ENCODE peak calls at places on chromosomes 6 and 20, in five cellular contexts. One of them, this sample, is unnamed.

GRCh38 chr20:10369723-10370090 is 64.3 kb downstream of the MKKS start:
- DNase-seq in AG04450: no peak
- DNase-seq in GM13976: no peak
- DNase-seq in PC-9: peak; percentile 41
- DNase-seq in transverse colon: peak; percentile 8
- DNase-seq in this sample: no peak

GRCh38 chr20:846894-847278 is 13.4 kb downstream of the FAM110A start:
- DNase-seq in PC-9: no peak
- DNase-seq in AG04450: no peak
- DNase-seq in GM13976: peak; percentile 75
- DNase-seq in transverse colon: peak; percentile 38
- DNase-seq in this sample: peak; percentile 66

GRCh38 chr20:59149678-59150504 is 13.7 kb upstream of the ZNF831 start:
- DNase-seq in GM13976: no peak
- DNase-seq in PC-9: no peak
- DNase-seq in AG04450: no peak
- DNase-seq in transverse colon: peak; percentile 33
- DNase-seq in this sample: peak; percentile 39

GRCh38 chr6:113694278-113695077 is 162.7 kb upstream of the MARCKS start:
- DNase-seq in GM13976: no peak
- DNase-seq in transverse colon: no peak
- DNase-seq in PC-9: no peak
- DNase-seq in AG04450: no peak
- DNase-seq in this sample: no peak

GRCh38 chr6:71396410-71396801 is 107.8 kb downstream of the OGFRL1 start:
- DNase-seq in PC-9: no peak
- DNase-seq in transverse colon: no peak
- DNase-seq in AG04450: no peak
- DNase-seq in GM13976: no peak
- DNase-seq in this sample: no peak

GRCh38 chr6:140174509-140174908 is 800.1 kb upstream of the CITED2 start:
- DNase-seq in GM13976: no peak
- DNase-seq in AG04450: peak; percentile 88
- DNase-seq in PC-9: peak; percentile 38
- DNase-seq in transverse colon: no peak
- DNase-seq in this sample: no peak

GRCh38 chr6:164322533-164322932 is 908.0 kb downstream of the QKI start:
- DNase-seq in PC-9: no peak
- DNase-seq in GM13976: no peak
- DNase-seq in transverse colon: no peak
- DNase-seq in AG04450: no peak
- DNase-seq in this sample: no peak

GRCh38 chr6:53986165-53986720 is 125.0 kb upstream of the MLIP start:
- DNase-seq in PC-9: peak; percentile 43
- DNase-seq in AG04450: peak; percentile 39
- DNase-seq in GM13976: peak; percentile 18
- DNase-seq in transverse colon: peak; percentile 53
- DNase-seq in this sample: peak; percentile 15

GRCh38 chr6:46661500-46661899 is 8.7 kb downstream of the SLC25A27 start:
- DNase-seq in PC-9: no peak
- DNase-seq in GM13976: no peak
- DNase-seq in transverse colon: no peak
- DNase-seq in AG04450: no peak
- DNase-seq in this sample: no peak

GRCh38 chr20:19401096-19401495 is 188.7 kb downstream of the SLC24A3 start:
- DNase-seq in transverse colon: no peak
- DNase-seq in AG04450: no peak
- DNase-seq in PC-9: no peak
- DNase-seq in GM13976: no peak
- DNase-seq in this sample: no peak

GRCh38 chr6:71091946-71092345 is 135.1 kb upstream of the B3GAT2 start:
- DNase-seq in transverse colon: no peak
- DNase-seq in AG04450: no peak
- DNase-seq in GM13976: no peak
- DNase-seq in PC-9: no peak
- DNase-seq in this sample: no peak

GRCh38 chr6:130377371-130377770 is 11.6 kb downstream of the TMEM200A start:
- DNase-seq in PC-9: no peak
- DNase-seq in GM13976: no peak
- DNase-seq in AG04450: no peak
- DNase-seq in transverse colon: no peak
- DNase-seq in this sample: no peak

GRCh38 chr6:23414204-23414501 is 711.9 kb upstream of the NRSN1 start:
- DNase-seq in transverse colon: no peak
- DNase-seq in GM13976: peak; percentile 44
- DNase-seq in AG04450: peak; percentile 74
- DNase-seq in PC-9: no peak
- DNase-seq in this sample: peak; percentile 8

GRCh38 chr6:117601811-117602150 is 530 bp downstream of the GOPC start:
- DNase-seq in PC-9: no peak
- DNase-seq in GM13976: no peak
- DNase-seq in transverse colon: peak; percentile 23
- DNase-seq in AG04450: no peak
- DNase-seq in this sample: no peak

GRCh38 chr6:47404436-47404835 is 73.2 kb upstream of the CD2AP start:
- DNase-seq in transverse colon: no peak
- DNase-seq in AG04450: no peak
- DNase-seq in PC-9: no peak
- DNase-seq in GM13976: no peak
- DNase-seq in this sample: no peak

GRCh38 chr6:101614774-101615173 is 221.3 kb downstream of the GRIK2 start:
- DNase-seq in PC-9: no peak
- DNase-seq in GM13976: no peak
- DNase-seq in AG04450: peak; percentile 11
- DNase-seq in transverse colon: no peak
- DNase-seq in this sample: no peak

GRCh38 chr6:13229205-13230085 is 98.9 kb downstream of the TBC1D7 start:
- DNase-seq in AG04450: no peak
- DNase-seq in PC-9: peak; percentile 28
- DNase-seq in transverse colon: no peak
- DNase-seq in GM13976: peak; percentile 68
- DNase-seq in this sample: peak; percentile 72

GRCh38 chr20:18497603-18498002 is 578 bp upstream of the RBBP9 start:
- DNase-seq in PC-9: no peak
- DNase-seq in transverse colon: no peak
- DNase-seq in GM13976: no peak
- DNase-seq in AG04450: no peak
- DNase-seq in this sample: no peak

GRCh38 chr20:30485331-30486102 is 771.9 kb upstream of the DEFB115 start:
- DNase-seq in GM13976: peak; percentile 12
- DNase-seq in PC-9: no peak
- DNase-seq in transverse colon: no peak
- DNase-seq in AG04450: no peak
- DNase-seq in this sample: peak; percentile 6

GRCh38 chr20:19815553-19815991 is 57.5 kb downstream of the RIN2 start:
- DNase-seq in PC-9: peak; percentile 68
- DNase-seq in AG04450: peak; percentile 97
- DNase-seq in transverse colon: no peak
- DNase-seq in GM13976: no peak
- DNase-seq in this sample: no peak

GRCh38 chr20:33701629-33702450 is 15.7 kb upstream of the E2F1 start:
- DNase-seq in PC-9: no peak
- DNase-seq in transverse colon: no peak
- DNase-seq in GM13976: no peak
- DNase-seq in AG04450: no peak
- DNase-seq in this sample: no peak

GRCh38 chr20:14193885-14194284 is 143.5 kb downstream of the FLRT3 start:
- DNase-seq in transverse colon: no peak
- DNase-seq in PC-9: no peak
- DNase-seq in GM13976: no peak
- DNase-seq in AG04450: no peak
- DNase-seq in this sample: no peak

GRCh38 chr20:35883341-35883777 is 70.9 kb downstream of the SCAND1 start:
- DNase-seq in AG04450: no peak
- DNase-seq in transverse colon: no peak
- DNase-seq in PC-9: no peak
- DNase-seq in GM13976: no peak
- DNase-seq in this sample: no peak

GRCh38 chr6:43924222-43924702 is 154.3 kb downstream of the VEGFA start:
- DNase-seq in PC-9: no peak
- DNase-seq in AG04450: no peak
- DNase-seq in transverse colon: no peak
- DNase-seq in GM13976: no peak
- DNase-seq in this sample: no peak

GRCh38 chr20:43820742-43821330 is 93.8 kb upstream of the TOX2 start:
- DNase-seq in GM13976: no peak
- DNase-seq in transverse colon: no peak
- DNase-seq in PC-9: peak; percentile 23
- DNase-seq in AG04450: no peak
- DNase-seq in this sample: no peak

GRCh38 chr6:150753404-150754184 is 111.9 kb upstream of the MTHFD1L start:
- DNase-seq in PC-9: no peak
- DNase-seq in AG04450: no peak
- DNase-seq in transverse colon: no peak
- DNase-seq in GM13976: no peak
- DNase-seq in this sample: no peak

GRCh38 chr20:50040432-50041237 is 57.9 kb downstream of the SNAI1 start:
- DNase-seq in PC-9: no peak
- DNase-seq in transverse colon: no peak
- DNase-seq in AG04450: no peak
- DNase-seq in GM13976: no peak
- DNase-seq in this sample: no peak

GRCh38 chr6:89133981-89134380 is 11.9 kb upstream of the PM20D2 start:
- DNase-seq in transverse colon: no peak
- DNase-seq in PC-9: no peak
- DNase-seq in GM13976: no peak
- DNase-seq in AG04450: no peak
- DNase-seq in this sample: no peak

GRCh38 chr6:18352001-18352400 is 35.1 kb upstream of the RNF144B start:
- DNase-seq in PC-9: no peak
- DNase-seq in AG04450: no peak
- DNase-seq in GM13976: no peak
- DNase-seq in transverse colon: no peak
- DNase-seq in this sample: no peak

GRCh38 chr6:137357263-137357947 is 136.8 kb downstream of the OLIG3 start:
- DNase-seq in AG04450: no peak
- DNase-seq in transverse colon: no peak
- DNase-seq in GM13976: no peak
- DNase-seq in PC-9: no peak
- DNase-seq in this sample: no peak

DNA sequence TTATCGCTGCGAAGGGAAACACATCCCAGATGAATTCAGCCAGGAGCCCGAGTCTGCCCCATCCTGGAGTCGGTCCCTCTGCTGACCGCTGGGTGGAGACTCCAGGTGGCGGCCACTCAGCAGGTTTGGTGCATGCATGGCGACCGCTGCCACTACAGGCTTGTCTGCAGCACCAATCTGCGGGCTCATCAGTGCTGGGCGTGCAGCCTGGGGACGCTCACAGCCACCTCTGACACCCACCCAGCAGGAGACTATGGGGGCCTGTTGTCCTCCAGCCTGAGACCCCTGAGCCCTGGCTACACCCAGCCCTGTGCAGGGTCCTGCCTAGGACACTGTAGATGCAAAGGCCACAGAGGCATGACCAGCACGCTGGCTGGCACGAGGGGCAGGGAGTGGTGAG is 40.5 kb upstream of the GATA5 start:
- DNase-seq in AG04450: no peak
- DNase-seq in PC-9: peak; percentile 71
- DNase-seq in transverse colon: no peak
- DNase-seq in GM13976: no peak
- DNase-seq in this sample: no peak
- TF ChIP-seq CTCF in AG04450: no peak
- TF ChIP-seq CTCF in PC-9: peak; percentile 78
- TF ChIP-seq CTCF in transverse colon: peak; percentile 21
- TF ChIP-seq CTCF in GM13976: no peak
- TF ChIP-seq CTCF in this sample: no peak

DNA sequence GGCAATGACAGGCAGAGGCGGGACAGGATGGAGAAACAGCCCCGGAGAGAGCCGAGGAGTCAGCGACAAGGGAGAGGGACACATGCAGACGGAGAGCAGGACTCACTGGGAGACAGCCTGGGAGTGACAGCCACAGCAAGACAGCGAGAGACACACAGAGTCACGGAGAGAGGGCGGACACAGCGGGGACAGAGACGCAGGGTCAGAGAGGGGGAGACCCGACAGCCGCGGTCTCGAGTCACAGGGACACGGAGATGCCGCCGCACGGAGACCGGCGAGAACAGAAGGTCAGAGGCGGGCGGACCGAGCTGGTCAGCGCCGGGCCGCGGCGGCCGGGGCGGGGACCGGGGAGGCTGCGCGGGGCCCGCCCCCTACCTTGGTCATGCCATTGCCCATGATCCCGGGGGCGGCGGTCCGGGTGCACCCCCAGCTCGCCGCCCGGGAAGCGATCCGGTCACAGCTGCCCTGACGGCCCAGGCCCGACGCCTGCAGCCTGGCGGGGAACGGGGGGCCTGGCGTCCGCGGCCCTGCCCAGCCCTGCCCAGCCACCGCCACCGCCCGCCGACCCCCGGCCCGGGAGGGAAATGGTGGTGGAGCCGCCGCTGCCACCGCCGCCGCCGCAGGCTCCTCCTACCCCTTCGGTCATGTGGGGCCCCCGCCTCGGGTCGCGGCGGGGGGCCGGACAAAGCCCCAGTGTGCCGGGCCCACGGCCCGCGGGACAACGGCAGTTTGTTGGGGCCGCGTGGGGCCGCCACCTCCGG is at the start of the genes DUSP15 and TTLL9:
- DNase-seq in AG04450: no peak
- DNase-seq in GM13976: peak; percentile 61
- DNase-seq in transverse colon: peak; percentile 26
- DNase-seq in PC-9: peak; percentile 28
- DNase-seq in this sample: no peak
- TF ChIP-seq CTCF in AG04450: no peak
- TF ChIP-seq CTCF in GM13976: no peak
- TF ChIP-seq CTCF in transverse colon: no peak
- TF ChIP-seq CTCF in PC-9: no peak
- TF ChIP-seq CTCF in this sample: no peak

GRCh38 chr6:152096863-152097496 is 289.5 kb downstream of the ESR1 start:
- DNase-seq in AG04450: peak; percentile 79
- DNase-seq in transverse colon: no peak
- DNase-seq in GM13976: no peak
- DNase-seq in PC-9: no peak
- DNase-seq in this sample: no peak
- TF ChIP-seq CTCF in AG04450: peak; percentile 39
- TF ChIP-seq CTCF in transverse colon: no peak
- TF ChIP-seq CTCF in GM13976: no peak
- TF ChIP-seq CTCF in PC-9: peak; percentile 14
- TF ChIP-seq CTCF in this sample: no peak

DNA sequence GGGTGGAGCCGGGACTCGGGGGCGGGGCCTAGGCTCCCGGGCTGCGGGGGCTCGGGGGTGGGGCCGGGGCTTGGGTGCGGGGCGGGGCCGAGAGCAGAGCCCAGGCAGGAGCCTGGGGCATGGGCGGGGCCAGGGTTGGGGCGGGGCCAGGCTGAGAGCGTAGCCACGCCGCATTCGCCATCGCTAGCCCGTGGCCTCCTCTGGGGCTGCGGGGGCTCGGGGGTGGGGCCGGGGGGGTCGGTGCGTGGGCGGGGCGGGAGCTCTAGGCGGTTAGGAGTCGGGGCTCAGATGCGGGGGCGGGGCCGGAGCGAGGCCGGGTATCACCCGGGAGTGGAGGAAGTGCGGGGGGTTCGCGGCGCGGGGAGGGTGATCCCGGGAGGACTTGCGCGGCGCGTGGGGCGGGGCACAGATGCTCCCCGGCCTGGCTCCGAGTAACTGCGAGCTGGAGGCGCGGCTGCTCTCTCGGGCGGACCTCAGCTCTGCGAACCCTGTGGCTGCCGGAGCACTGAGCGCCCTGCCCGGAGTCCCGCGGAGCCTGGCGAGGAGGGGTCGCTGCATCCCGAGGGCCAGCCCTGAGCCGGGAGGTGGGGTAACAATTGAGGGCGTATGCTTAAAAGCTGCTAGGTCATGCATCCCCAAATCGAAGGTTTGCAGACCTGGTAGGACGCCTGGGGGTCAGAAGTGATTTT is 434 bp upstream of the ECI2 start:
- DNase-seq in AG04450: peak; percentile 89
- DNase-seq in PC-9: peak; percentile 93
- DNase-seq in transverse colon: peak; percentile 98
- DNase-seq in GM13976: peak; percentile 99
- DNase-seq in this sample: peak; percentile 99
- TF ChIP-seq CTCF in AG04450: no peak
- TF ChIP-seq CTCF in PC-9: no peak
- TF ChIP-seq CTCF in transverse colon: no peak
- TF ChIP-seq CTCF in GM13976: no peak
- TF ChIP-seq CTCF in this sample: no peak